ENCODE peak calls at places on chromosome 15, in nine cellular contexts. L, A, B, X, K, G, W, D and O are unnamed samples.

GRCh38 chr15:81049835-81050234 is 49.1 kb downstream of the TLNRD1 start:
- DNase-seq in L (no peak), A (no peak), B (no peak), X (no peak), K (no peak), G (no peak), W (no peak), D (no peak), O (no peak)

GRCh38 chr15:31311735-31312134 is 14.9 kb upstream of the KLF13 start:
- DNase-seq in L (no peak), A (no peak), B (no peak), X (no peak), K (no peak), G (no peak), W (no peak), D (no peak), O (peak)

GRCh38 chr15:101051291-101052030 is 132.3 kb downstream of the LRRK1 start:
- DNase-seq in L (no peak), A (no peak), B (peak), X (no peak), K (no peak), G (no peak), W (no peak), D (no peak), O (no peak)

GRCh38 chr15:78104566-78105500 is 12.5 kb downstream of the SH2D7 start:
- DNase-seq in L (no peak), A (no peak), B (no peak), X (no peak), K (no peak), G (no peak), W (no peak), D (no peak), O (no peak)

GRCh38 chr15:84611631-84612030 is 10.8 kb downstream of the ZSCAN2 start:
- DNase-seq in L (no peak), A (peak), B (no peak), X (no peak), K (peak), G (no peak), W (no peak), D (no peak), O (no peak)

GRCh38 chr15:96807361-96807760 is 476.9 kb downstream of the NR2F2 start:
- DNase-seq in L (no peak), A (no peak), B (no peak), X (no peak), K (no peak), G (no peak), W (no peak), D (no peak), O (no peak)

GRCh38 chr15:49645937-49646336 is 25.1 kb downstream of the DTWD1 start:
- DNase-seq in L (no peak), A (peak), B (no peak), X (peak), K (peak), G (no peak), W (no peak), D (peak), O (no peak)

GRCh38 chr15:81225161-81225671 is 28.5 kb downstream of the IL16 start:
- DNase-seq in L (no peak), A (peak), B (no peak), X (no peak), K (no peak), G (no peak), W (no peak), D (no peak), O (no peak)

GRCh38 chr15:77531191-77532000 is 101.3 kb downstream of the LINGO1 start:
- DNase-seq in L (no peak), A (no peak), B (no peak), X (no peak), K (no peak), G (no peak), W (no peak), D (no peak), O (no peak)

DNA sequence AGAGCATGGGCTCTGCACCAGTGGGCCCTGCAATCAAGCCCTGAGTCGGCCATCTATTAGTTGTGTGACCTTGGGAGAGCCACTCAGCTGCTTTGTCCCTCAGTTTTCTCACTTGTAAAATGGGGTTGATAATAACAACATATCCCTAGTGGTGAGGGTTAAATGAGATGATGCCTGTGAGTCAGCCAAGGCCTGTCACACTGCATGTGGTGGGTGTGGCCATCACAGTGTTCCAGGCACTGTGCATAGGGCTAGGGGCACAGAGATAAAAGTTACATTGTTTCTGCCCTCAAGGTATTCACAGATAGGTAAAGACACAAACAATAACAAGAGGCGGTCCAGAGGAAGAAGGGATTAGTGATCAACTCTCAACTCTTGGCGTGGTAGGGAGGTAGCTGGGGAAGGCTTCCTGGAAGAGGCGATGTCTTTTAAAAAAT is 19.5 kb downstream of the SMAD6 start:
- DNase-seq in L (no peak), A (peak), B (peak), X (no peak), K (peak), G (no peak), W (no peak), D (no peak), O (no peak)
- H2AFZ ChIP-seq in L (no peak), A (no peak), B (no peak), X (no peak), K (peak), G (no peak), W (no peak), D (no peak), O (no peak)

GRCh38 chr15:79176151-79176550 is 85.6 kb upstream of the RASGRF1 start:
- DNase-seq in L (no peak), A (no peak), B (no peak), X (no peak), K (no peak), G (no peak), W (no peak), D (no peak), O (peak)

GRCh38 chr15:79184465-79184892 is 93.9 kb upstream of the RASGRF1 start:
- DNase-seq in L (peak), A (peak), B (peak), X (peak), K (peak), G (peak), W (peak), D (peak), O (peak)

GRCh38 chr15:79179597-79179996 is 89.0 kb upstream of the RASGRF1 start:
- DNase-seq in L (no peak), A (no peak), B (no peak), X (no peak), K (no peak), G (no peak), W (no peak), D (no peak), O (no peak)

GRCh38 chr15:79180318-79180717 is 89.7 kb upstream of the RASGRF1 start:
- DNase-seq in L (no peak), A (no peak), B (no peak), X (no peak), K (no peak), G (no peak), W (no peak), D (no peak), O (no peak)

DNA sequence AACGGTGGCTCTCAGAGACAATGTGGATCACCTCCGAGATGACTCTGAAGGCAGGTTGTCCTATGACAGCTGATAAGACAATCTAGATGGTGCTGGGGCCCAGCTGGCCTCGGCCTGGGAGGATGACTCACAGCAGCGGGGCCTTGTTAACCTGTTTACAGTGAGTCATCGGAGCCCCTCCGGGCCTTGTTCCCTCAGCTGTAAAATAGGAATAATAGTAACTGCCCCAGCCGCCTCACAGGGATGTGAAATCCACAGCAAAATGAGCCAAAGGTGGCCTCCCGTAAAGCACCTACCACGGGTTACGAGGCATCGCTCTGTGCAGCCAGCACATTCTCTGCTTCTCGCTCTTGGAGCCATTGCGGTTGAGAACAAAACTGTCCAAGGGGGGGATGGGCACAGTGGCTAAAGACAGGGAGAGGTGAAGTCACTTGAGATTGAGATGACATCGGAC is 88.6 kb upstream of the RASGRF1 start:
- DNase-seq in L (peak), A (no peak), B (peak), X (peak), K (peak), G (no peak), W (no peak), D (peak), O (peak)
- H2AFZ ChIP-seq in L (peak), A (no peak), B (no peak), X (no peak), K (no peak), G (no peak), W (no peak), D (no peak), O (no peak)

GRCh38 chr15:24954783-24955548 is at the start of the genes SNRPN and SNURF:
- DNase-seq in L (peak), A (peak), B (peak), X (peak), K (peak), G (peak), W (peak), D (peak), O (peak)
- H2AFZ ChIP-seq in L (no peak), A (peak), B (peak), X (no peak), K (peak), G (peak), W (no peak), D (peak), O (no peak)

GRCh38 chr15:63505842-63506222 is 1.4 kb downstream of the USP3 start:
- DNase-seq in L (no peak), A (no peak), B (no peak), X (no peak), K (no peak), G (no peak), W (no peak), D (no peak), O (no peak)
- H2AFZ ChIP-seq in L (no peak), A (peak), B (peak), X (peak), K (no peak), G (peak), W (no peak), D (no peak), O (no peak)

DNA sequence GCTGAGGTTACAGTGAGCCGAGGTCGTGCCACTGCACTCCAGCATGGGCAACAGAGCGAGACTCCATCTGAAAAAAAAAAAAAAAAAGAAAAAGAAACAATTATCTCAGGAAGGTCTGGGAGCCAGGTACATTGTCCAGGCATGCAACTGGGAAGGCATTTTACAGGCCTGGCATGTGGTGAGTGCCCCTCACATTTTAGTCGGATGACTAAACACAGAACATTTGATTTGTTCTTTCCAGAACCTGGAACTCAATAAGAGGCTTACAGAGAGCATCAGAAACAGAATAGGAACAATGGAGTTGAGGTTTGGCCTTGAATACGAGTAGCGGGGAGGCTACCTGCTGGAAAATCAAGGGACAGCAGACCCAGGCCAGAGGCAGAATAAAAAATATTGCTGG is 33.7 kb upstream of the IGF1R start:
- DNase-seq in L (no peak), A (no peak), B (no peak), X (no peak), K (no peak), G (no peak), W (peak), D (no peak), O (no peak)
- H2AFZ ChIP-seq in L (no peak), A (no peak), B (no peak), X (no peak), K (no peak), G (no peak), W (no peak), D (no peak), O (no peak)